ENCODE peak calls at places on chromosomes 4 and X, in eight cellular contexts. K is CD4-positive, CD25-positive, alpha-beta regulatory T cell; O is SK-N-DZ; T is occipital lobe; R is NCI-H1436; Y is epithelial cell of prostate; I is progenitor cell of endocrine pancreas; Q is AML-193. P is an unnamed sample.

GRCh38 chrX:71992711-71993110 is 82.1 kb downstream of the NHSL2 start:
- DNase-seq in K (no peak), O (no peak), T (no peak), R (no peak), Y (no peak), I (no peak), Q (no peak), P (no peak)

GRCh38 chrX:122094611-122095010 is 1047.2 kb downstream of the GLUD2 start:
- DNase-seq in K (no peak), O (no peak), T (no peak), R (no peak), Y (peak; percentile 73), I (no peak), Q (no peak), P (peak; percentile 93)

GRCh38 chr4:111537861-111538260 is 607.4 kb upstream of the FAM241A start:
- DNase-seq in K (no peak), O (no peak), T (no peak), R (no peak), Y (no peak), I (no peak), Q (no peak), P (no peak)

GRCh38 chr4:1075809-1076524 is 37.4 kb downstream of the RNF212 start:
- DNase-seq in K (no peak), O (no peak), T (no peak), R (no peak), Y (peak; percentile 14), I (no peak), Q (no peak), P (peak; percentile 53)

GRCh38 chr4:55553442-55553841 is 6.7 kb upstream of the CLOCK start:
- DNase-seq in K (no peak), O (no peak), T (no peak), R (no peak), Y (no peak), I (no peak), Q (no peak), P (no peak)

GRCh38 chr4:137861682-137862081 is 329.4 kb upstream of the PCDH18 start:
- DNase-seq in K (no peak), O (no peak), T (no peak), R (no peak), Y (no peak), I (no peak), Q (peak; percentile 4), P (no peak)

GRCh38 chr4:123505457-123506310 is 109.1 kb downstream of the SPRY1 start:
- DNase-seq in K (no peak), O (no peak), T (peak; percentile 30), R (peak; percentile 67), Y (no peak), I (peak; percentile 75), Q (no peak), P (no peak)

GRCh38 chr4:135243960-135244561 is 1042.5 kb upstream of the PABPC4L start:
- DNase-seq in K (no peak), O (no peak), T (no peak), R (no peak), Y (no peak), I (no peak), Q (no peak), P (no peak)

GRCh38 chr4:64014647-64015046 is 394.6 kb downstream of the TECRL start:
- DNase-seq in K (no peak), O (no peak), T (no peak), R (no peak), Y (peak; percentile 10), I (no peak), Q (no peak), P (peak; percentile 10)

GRCh38 chr4:161714022-161714751 is 449.6 kb downstream of the FSTL5 start:
- DNase-seq in K (no peak), O (no peak), T (no peak), R (no peak), Y (peak; percentile 84), I (no peak), Q (no peak), P (peak; percentile 98)

GRCh38 chrX:111447298-111447697 is 35.3 kb upstream of the DCX start:
- DNase-seq in K (no peak), O (peak; percentile 59), T (no peak), R (peak; percentile 63), Y (no peak), I (peak; percentile 9), Q (no peak), P (no peak)

GRCh38 chrX:31516492-31516891 is 444.7 kb upstream of the FTHL17 start:
- DNase-seq in K (no peak), O (no peak), T (no peak), R (no peak), Y (no peak), I (no peak), Q (no peak), P (no peak)

P was measured in foreskin keratinocyte.